ENCODE peak calls at places on chromosomes 3 and 15, in eight cellular contexts. Y, P, J, W, E, N, S and X are unnamed samples.

GRCh38 chr3:184894051-184894450 is 82.1 kb downstream of the VPS8 start:
- DNase-seq in J (no peak), S (no peak), P (no peak), N (no peak), W (no peak), Y (no peak), E (no peak), X (no peak)

GRCh38 chr15:62519900-62520299 is 354.8 kb upstream of the C2CD4B start:
- DNase-seq in Y (no peak), J (no peak), N (no peak), S (no peak), W (no peak), P (no peak), E (no peak), X (no peak)

GRCh38 chr15:56045068-56045748 is 51.8 kb upstream of the NEDD4 start:
- DNase-seq in E (no peak), S (no peak), Y (no peak), N (no peak), P (no peak), W (no peak), J (no peak), X (no peak)

GRCh38 chr15:69475769-69476358 is 23.2 kb downstream of the RPLP1 start:
- DNase-seq in W (peak; percentile 73), S (peak; percentile 87), Y (peak; percentile 83), N (peak; percentile 93), P (peak; percentile 70), J (peak; percentile 73), E (peak; percentile 56), X (peak; percentile 69)

GRCh38 chr3:101675709-101676218 is 1.2 kb downstream of the ZBTB11 start:
- DNase-seq in Y (peak; percentile 13), N (peak; percentile 19), W (peak; percentile 45), S (peak; percentile 69), E (peak; percentile 19), P (no peak), J (no peak), X (no peak)

GRCh38 chr15:85927936-85928537 is 133.3 kb upstream of the KLHL25 start:
- DNase-seq in W (no peak), S (no peak), E (no peak), J (no peak), P (no peak), N (no peak), Y (no peak), X (no peak)

GRCh38 chr3:184761120-184761841 is 49.4 kb upstream of the MAGEF1 start:
- DNase-seq in W (no peak), P (no peak), Y (peak; percentile 33), J (peak; percentile 16), E (no peak), N (no peak), S (no peak), X (no peak)

GRCh38 chr3:84738101-84738500 is 220.7 kb upstream of the CADM2 start:
- DNase-seq in S (no peak), J (no peak), Y (no peak), W (no peak), N (no peak), P (no peak), E (no peak), X (no peak)

GRCh38 chr15:75140080-75140879 is 61.4 kb upstream of the C15orf39 start:
- DNase-seq in J (no peak), W (no peak), Y (peak; percentile 18), N (no peak), P (no peak), S (no peak), E (no peak), X (no peak)

DNA sequence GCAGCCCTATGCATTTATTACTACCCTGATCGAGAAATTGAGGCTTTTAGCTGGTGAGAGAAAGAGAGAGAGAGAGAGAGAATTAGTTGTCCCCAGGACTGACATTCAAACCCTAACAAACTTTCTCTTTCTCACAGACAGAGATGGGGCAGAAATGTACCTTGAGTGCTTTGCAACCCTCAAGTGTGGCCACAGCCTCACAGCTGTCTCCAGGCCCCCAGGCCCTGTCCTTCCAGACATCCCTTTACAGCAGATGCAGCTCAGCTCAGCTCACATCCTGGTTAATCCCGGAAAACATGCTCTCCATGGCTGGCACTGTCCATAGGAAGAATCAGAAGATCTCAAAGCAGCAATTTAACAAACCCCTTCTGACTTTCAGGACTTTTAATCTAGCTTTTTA is 67.6 kb downstream of the DCLK3 start:
- DNase-seq in S (no peak), J (no peak), N (no peak), P (no peak), Y (no peak), W (no peak), E (no peak), X (no peak)
- TF ChIP-seq CTCF in S (no peak), J (no peak), N (no peak), P (no peak), Y (no peak), W (no peak), E (no peak), X (no peak)

GRCh38 chr15:79828447-79828846 is 68.4 kb downstream of the MTHFS start:
- DNase-seq in E (no peak), P (no peak), W (no peak), S (no peak), J (no peak), N (no peak), Y (no peak), X (no peak)
- TF ChIP-seq CTCF in E (no peak), P (no peak), W (no peak), S (no peak), J (no peak), N (no peak), Y (no peak), X (no peak)

GRCh38 chr3:30607032-30607833 is 832 bp downstream of the TGFBR2 start:
- DNase-seq in E (peak; percentile 90), N (peak; percentile 60), W (peak; percentile 83), S (peak; percentile 83), P (peak; percentile 55), Y (peak; percentile 58), J (peak; percentile 62), X (peak; percentile 65)

GRCh38 chr3:30605706-30606300 is 598 bp upstream of the TGFBR2 start:
- DNase-seq in P (no peak), Y (no peak), N (no peak), E (no peak), S (no peak), W (no peak), J (no peak), X (no peak)

GRCh38 chr3:30605005-30605404 is 1.4 kb upstream of the TGFBR2 start:
- DNase-seq in S (no peak), P (no peak), J (no peak), N (no peak), Y (no peak), E (no peak), W (no peak), X (no peak)

GRCh38 chr3:30604566-30604965 is 1.8 kb upstream of the TGFBR2 start:
- DNase-seq in Y (no peak), N (no peak), E (no peak), W (no peak), S (no peak), J (no peak), P (no peak), X (no peak)

DNA sequence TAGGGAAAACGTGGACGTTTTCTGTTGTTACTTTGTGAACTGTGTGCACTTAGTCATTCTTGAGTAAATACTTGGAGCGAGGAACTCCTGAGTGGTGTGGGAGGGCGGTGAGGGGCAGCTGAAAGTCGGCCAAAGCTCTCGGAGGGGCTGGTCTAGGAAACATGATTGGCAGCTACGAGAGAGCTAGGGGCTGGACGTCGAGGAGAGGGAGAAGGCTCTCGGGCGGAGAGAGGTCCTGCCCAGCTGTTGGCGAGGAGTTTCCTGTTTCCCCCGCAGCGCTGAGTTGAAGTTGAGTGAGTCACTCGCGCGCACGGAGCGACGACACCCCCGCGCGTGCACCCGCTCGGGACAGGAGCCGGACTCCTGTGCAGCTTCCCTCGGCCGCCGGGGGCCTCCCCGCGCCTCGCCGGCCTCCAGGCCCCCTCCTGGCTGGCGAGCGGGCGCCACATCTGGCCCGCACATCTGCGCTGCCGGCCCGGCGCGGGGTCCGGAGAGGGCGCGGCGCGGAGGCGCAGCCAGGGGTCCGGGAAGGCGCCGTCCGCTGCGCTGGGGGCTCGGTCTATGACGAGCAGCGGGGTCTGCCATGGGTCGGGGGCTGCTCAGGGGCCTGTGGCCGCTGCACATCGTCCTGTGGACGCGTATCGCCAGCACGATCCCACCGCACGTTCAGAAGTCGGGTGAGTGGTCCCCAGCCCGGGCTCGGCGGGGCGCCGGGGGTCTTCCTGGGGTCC is at the start of gene TGFBR2:
- DNase-seq in E (peak; percentile 91), Y (peak; percentile 99), S (peak; percentile 97), P (peak; percentile 64), N (peak; percentile 95), J (peak; percentile 99), W (peak; percentile 96), X (peak; percentile 74)
- TF ChIP-seq CTCF in E (no peak), Y (no peak), S (peak; percentile 23), P (no peak), N (no peak), J (peak; percentile 18), W (peak; percentile 15), X (no peak)

GRCh38 chr3:16992198-16992597 is 107.4 kb downstream of the PLCL2 start:
- DNase-seq in Y (no peak), J (no peak), W (no peak), E (no peak), S (no peak), P (no peak), N (no peak), X (no peak)

GRCh38 chr3:16993227-16993626 is 108.5 kb downstream of the PLCL2 start:
- DNase-seq in W (no peak), S (no peak), Y (peak; percentile 62), E (no peak), J (peak; percentile 24), N (no peak), P (no peak), X (no peak)

GRCh38 chr3:16987141-16987540 is 102.4 kb downstream of the PLCL2 start:
- DNase-seq in P (no peak), E (no peak), J (no peak), W (no peak), S (no peak), Y (no peak), N (no peak), X (no peak)

GRCh38 chr3:16985608-16986007 is 100.9 kb downstream of the PLCL2 start:
- DNase-seq in J (no peak), W (no peak), P (no peak), S (no peak), E (no peak), Y (no peak), N (no peak), X (no peak)

DNA sequence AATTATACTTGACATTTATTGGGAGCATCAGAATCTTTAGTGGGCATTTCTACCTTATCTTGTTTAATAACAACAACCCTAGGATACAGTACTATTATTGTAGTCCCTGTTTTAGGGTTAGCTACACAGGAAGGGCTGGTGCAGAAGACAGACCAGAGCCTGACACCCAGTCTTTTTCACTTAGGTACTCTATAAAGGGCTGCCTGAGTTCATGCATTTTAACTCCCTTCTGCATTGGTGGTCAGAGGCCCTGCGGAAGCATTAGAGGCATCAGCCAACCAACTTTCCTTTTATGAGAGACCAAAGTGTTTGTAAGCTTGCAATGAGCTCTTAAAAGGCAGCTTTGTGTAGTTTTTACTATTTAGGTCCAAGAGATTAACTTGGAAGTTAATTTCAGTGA is 105.4 kb downstream of the PLCL2 start:
- DNase-seq in N (no peak), S (no peak), P (no peak), E (no peak), J (no peak), Y (no peak), W (no peak), X (no peak)
- TF ChIP-seq CTCF in N (no peak), S (no peak), P (no peak), E (no peak), J (no peak), Y (no peak), W (no peak), X (no peak)